ENCODE peak calls at places on chromosome 21, in seven cellular contexts. F is cardiac muscle cell, Y is choroid plexus epithelial cell, C is heart right ventricle, Z is GM06990, P is psoas muscle, W is thoracic aorta. T is an unnamed sample.

GRCh38 chr21:16241500-16241963 is 511.8 kb downstream of the USP25 start:
- DNase-seq in C (no peak), P (no peak), W (no peak), F (peak), Z (no peak), Y (peak), T (peak)

GRCh38 chr21:8994640-8995511 is 1526.5 kb upstream of the TPTE start:
- DNase-seq in P (no peak), Y (no peak), W (no peak), C (no peak), Z (no peak), F (no peak), T (no peak)

GRCh38 chr21:43847301-43847700 is 17.7 kb upstream of the AGPAT3 start:
- DNase-seq in W (no peak), C (no peak), F (no peak), Y (no peak), P (no peak), Z (no peak), T (no peak)

GRCh38 chr21:42299324-42300044 is 15.7 kb downstream of the TFF3 start:
- DNase-seq in P (no peak), W (no peak), C (peak), Z (no peak), F (no peak), Y (no peak), T (no peak)

GRCh38 chr21:36478207-36478701 is 1.7 kb downstream of the CLDN14 start:
- DNase-seq in W (no peak), C (no peak), Y (peak), Z (peak), P (no peak), F (no peak), T (peak)

GRCh38 chr21:29347274-29347681 is 48.6 kb downstream of the BACH1 start:
- DNase-seq in Y (peak), P (no peak), F (no peak), C (no peak), W (no peak), Z (no peak), T (peak)

GRCh38 chr21:36917487-36918158 is 48.8 kb downstream of the HLCS start:
- DNase-seq in Z (no peak), C (peak), P (no peak), Y (peak), W (no peak), F (peak), T (peak)

GRCh38 chr21:25402134-25402957 is 204.9 kb downstream of the MRPL39 start:
- DNase-seq in F (no peak), Z (no peak), Y (no peak), P (no peak), W (no peak), C (no peak), T (no peak)

GRCh38 chr21:31310750-31311149 is 33.3 kb downstream of the TIAM1 start:
- DNase-seq in Y (peak), F (no peak), W (no peak), C (no peak), P (no peak), Z (no peak), T (no peak)

GRCh38 chr21:28639742-28640141 is 352.9 kb downstream of the LTN1 start:
- DNase-seq in C (no peak), P (no peak), F (no peak), W (no peak), Y (peak), Z (no peak), T (peak)

GRCh38 chr21:31034378-31034777 is 3.9 kb downstream of the KRTAP19-8 start:
- DNase-seq in Y (no peak), W (no peak), F (no peak), Z (no peak), C (no peak), P (no peak), T (no peak)

GRCh38 chr21:43278359-43278758 is 109.6 kb downstream of the CRYAA start:
- DNase-seq in Y (no peak), P (peak), F (no peak), C (no peak), Z (no peak), W (no peak), T (no peak)

GRCh38 chr21:16250282-16250681 is 520.5 kb downstream of the USP25 start:
- DNase-seq in P (no peak), Y (no peak), C (no peak), W (no peak), Z (no peak), F (no peak), T (no peak)

GRCh38 chr21:37845535-37845934 is 70.7 kb downstream of the KCNJ6 start:
- DNase-seq in P (no peak), W (no peak), F (no peak), Z (no peak), Y (no peak), C (no peak), T (no peak)

GRCh38 chr21:43778469-43779335 is 2.6 kb upstream of the CSTB start:
- DNase-seq in F (no peak), P (no peak), W (no peak), Z (no peak), Y (peak), C (no peak), T (peak)

GRCh38 chr21:42414928-42415769 is 11.4 kb downstream of the UBASH3A start:
- DNase-seq in F (no peak), C (no peak), W (no peak), Y (peak), P (no peak), Z (peak), T (peak)

GRCh38 chr21:16308269-16308668 is 578.5 kb downstream of the USP25 start:
- DNase-seq in P (no peak), C (no peak), Y (peak), W (no peak), F (no peak), Z (peak), T (peak)

GRCh38 chr21:42695324-42696025 is 42.1 kb downstream of the PDE9A start:
- DNase-seq in W (no peak), P (no peak), Y (peak), Z (no peak), C (peak), F (no peak), T (peak)

GRCh38 chr21:43733529-43734071 is 14.7 kb downstream of the PDXK start:
- DNase-seq in Y (peak), C (no peak), Z (no peak), F (no peak), W (no peak), P (no peak), T (peak)

GRCh38 chr21:37365657-37366487 is 701 bp upstream of the DYRK1A start:
- DNase-seq in Z (peak), W (no peak), Y (peak), F (peak), P (peak), C (peak), T (peak)

GRCh38 chr21:42461185-42461520 is 34.9 kb downstream of the RSPH1 start:
- DNase-seq in Y (no peak), W (no peak), P (no peak), Z (no peak), F (no peak), C (no peak), T (no peak)

GRCh38 chr21:28688381-28688780 is 304.3 kb downstream of the LTN1 start:
- DNase-seq in Y (no peak), W (no peak), F (no peak), P (no peak), C (no peak), Z (no peak), T (peak)

GRCh38 chr21:18529253-18529652 is 125.7 kb upstream of the TMPRSS15 start:
- DNase-seq in Z (no peak), W (no peak), P (no peak), C (no peak), F (no peak), Y (peak), T (peak)

GRCh38 chr21:35940074-35940927 is 120.0 kb downstream of the SETD4 start:
- DNase-seq in P (peak), Y (peak), W (no peak), F (peak), C (peak), Z (no peak), T (peak)

GRCh38 chr21:36992671-36993070 is 13.8 kb upstream of the RIPPLY3 start:
- DNase-seq in C (no peak), Y (no peak), Z (no peak), W (no peak), P (no peak), F (no peak), T (no peak)

GRCh38 chr21:15788847-15789548 is 59.2 kb downstream of the USP25 start:
- DNase-seq in W (no peak), P (no peak), C (no peak), F (no peak), Y (peak), Z (no peak), T (peak)

GRCh38 chr21:35573472-35574389 is 486.6 kb downstream of the SETD4 start:
- DNase-seq in F (no peak), P (no peak), Y (no peak), C (no peak), Z (no peak), W (no peak), T (no peak)

GRCh38 chr21:43815107-43815742 is 25.8 kb downstream of the RRP1 start:
- DNase-seq in C (no peak), W (no peak), Y (no peak), P (peak), Z (no peak), F (no peak), T (no peak)

GRCh38 chr21:25107708-25108107 is 499.6 kb downstream of the MRPL39 start:
- DNase-seq in Y (peak), W (no peak), C (no peak), F (no peak), P (no peak), Z (no peak), T (peak)

GRCh38 chr21:30793581-30794314 is 19.3 kb downstream of the KRTAP8-1 start:
- DNase-seq in F (no peak), Y (no peak), C (no peak), P (no peak), Z (no peak), W (no peak), T (no peak)

GRCh38 chr21:16124397-16125130 is 394.8 kb downstream of the USP25 start:
- DNase-seq in P (no peak), C (no peak), Z (no peak), W (no peak), F (no peak), Y (peak), T (peak)

GRCh38 chr21:36858320-36858957 is 108.0 kb downstream of the HLCS start:
- DNase-seq in Z (no peak), F (no peak), C (no peak), Y (no peak), P (no peak), W (no peak), T (no peak)

GRCh38 chr21:35579520-35580293 is 480.6 kb downstream of the SETD4 start:
- DNase-seq in P (no peak), W (no peak), C (no peak), Z (no peak), F (no peak), Y (no peak), T (peak)

GRCh38 chr21:38333290-38334272 is 76.8 kb downstream of the KCNJ15 start:
- DNase-seq in P (no peak), W (no peak), C (no peak), Y (peak), Z (no peak), F (no peak), T (peak)

GRCh38 chr21:34909492-34910292 is 139.4 kb downstream of the RUNX1 start:
- DNase-seq in P (no peak), Y (no peak), F (no peak), W (no peak), C (no peak), Z (no peak), T (no peak)

GRCh38 chr21:42782723-42783247 is 96.6 kb downstream of the WDR4 start:
- DNase-seq in P (no peak), C (no peak), F (no peak), W (no peak), Z (no peak), Y (no peak), T (no peak)

GRCh38 chr21:43842742-43843141 is 22.3 kb upstream of the AGPAT3 start:
- DNase-seq in C (no peak), Y (peak), P (no peak), W (no peak), F (no peak), Z (no peak), T (no peak)

GRCh38 chr21:35326677-35327076 is 277.6 kb upstream of the RUNX1 start:
- DNase-seq in C (no peak), F (no peak), P (no peak), Y (peak), W (no peak), Z (no peak), T (peak)

GRCh38 chr21:21010228-21010627 is 12.0 kb downstream of the NCAM2 start:
- DNase-seq in F (no peak), W (no peak), P (no peak), Y (no peak), C (no peak), Z (no peak), T (no peak)

GRCh38 chr21:31370893-31371652 is 27.0 kb upstream of the TIAM1 start:
- DNase-seq in C (no peak), Y (peak), Z (no peak), P (no peak), W (no peak), F (no peak), T (peak)

GRCh38 chr21:32412162-32412997 is at the start of gene EVA1C:
- DNase-seq in W (no peak), P (peak), Z (peak), C (peak), Y (peak), F (peak), T (peak)
- H3K4me3 ChIP-seq in W (peak), P (peak), Z (no peak), C (peak), Y (peak), F (peak), T (peak)

GRCh38 chr21:33894736-33895288 is 20.8 kb downstream of the ATP5PO start:
- DNase-seq in Z (peak), P (peak), F (peak), Y (peak), W (peak), C (peak), T (peak)
- H3K4me3 ChIP-seq in Z (no peak), P (peak), F (no peak), Y (peak), W (peak), C (no peak), T (peak)

GRCh38 chr21:44927259-44927586 is 6.5 kb upstream of the ITGB2 start:
- DNase-seq in P (no peak), C (no peak), Z (no peak), W (no peak), Y (no peak), F (no peak), T (no peak)
- H3K4me3 ChIP-seq in P (no peak), C (no peak), Z (peak), W (peak), Y (no peak), F (no peak), T (no peak)

GRCh38 chr21:41290106-41290799 is 26.3 kb upstream of the FAM3B start:
- DNase-seq in F (no peak), Z (no peak), W (no peak), P (no peak), C (no peak), Y (no peak), T (no peak)
- H3K4me3 ChIP-seq in F (no peak), Z (no peak), W (peak), P (no peak), C (no peak), Y (no peak), T (peak)

GRCh38 chr21:45984584-45985095 is 3.1 kb downstream of the COL6A1 start:
- DNase-seq in Y (no peak), P (no peak), Z (no peak), W (no peak), F (no peak), C (no peak), T (no peak)
- H3K4me3 ChIP-seq in Y (no peak), P (peak), Z (no peak), W (peak), F (no peak), C (no peak), T (peak)

GRCh38 chr21:26453258-26453657 is 119.8 kb downstream of the CYYR1 start:
- DNase-seq in C (no peak), P (no peak), Y (no peak), F (no peak), W (no peak), Z (no peak), T (no peak)
- H3K4me3 ChIP-seq in C (no peak), P (no peak), Y (no peak), F (no peak), W (no peak), Z (no peak), T (no peak)

DNA sequence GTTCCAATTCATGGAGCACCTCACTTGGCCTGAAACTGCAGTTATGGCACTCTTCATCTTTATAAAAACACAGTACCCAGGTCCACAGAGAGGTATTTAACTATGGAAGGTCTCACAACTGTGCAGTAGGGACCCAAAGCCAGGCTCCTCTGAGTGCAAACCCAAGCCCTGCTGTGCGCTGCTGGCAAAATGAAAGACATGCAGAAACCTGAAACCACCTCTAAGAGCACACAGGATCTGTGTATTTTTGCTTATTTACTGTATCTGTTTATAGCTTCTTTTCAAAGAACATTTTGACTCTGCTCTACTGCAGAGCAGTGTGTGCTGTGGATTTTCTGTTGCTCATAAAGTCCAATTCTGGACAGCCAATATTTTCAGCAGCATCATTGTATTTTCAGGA is 166.6 kb downstream of the DSCAM start:
- DNase-seq in C (no peak), Z (no peak), F (no peak), P (no peak), Y (no peak), W (no peak), T (no peak)
- H3K4me3 ChIP-seq in C (no peak), Z (no peak), F (no peak), P (no peak), Y (no peak), W (no peak), T (no peak)

GRCh38 chr21:39386899-39387298 is 38.0 kb upstream of the HMGN1 start:
- DNase-seq in Y (no peak), P (no peak), Z (no peak), W (no peak), C (no peak), F (no peak), T (no peak)
- H3K4me3 ChIP-seq in Y (no peak), P (peak), Z (no peak), W (peak), C (no peak), F (no peak), T (no peak)

GRCh38 chr21:14542638-14543037 is 3.5 kb downstream of the SAMSN1 start:
- DNase-seq in Y (no peak), F (no peak), P (no peak), W (no peak), C (no peak), Z (no peak), T (no peak)

GRCh38 chr21:14547834-14548513 is 1.9 kb upstream of the SAMSN1 start:
- DNase-seq in Z (no peak), P (no peak), Y (peak), F (no peak), W (no peak), C (no peak), T (no peak)

GRCh38 chr21:14543983-14544382 is 2.1 kb downstream of the SAMSN1 start:
- DNase-seq in C (no peak), F (no peak), Y (no peak), Z (no peak), W (no peak), P (no peak), T (no peak)

GRCh38 chr21:14548751-14549150 is 2.6 kb upstream of the SAMSN1 start:
- DNase-seq in P (no peak), C (no peak), W (no peak), Y (peak), Z (no peak), F (no peak), T (peak)

GRCh38 chr21:14545906-14546480 is at the start of gene SAMSN1:
- DNase-seq in Y (peak), Z (no peak), C (no peak), W (no peak), F (no peak), P (no peak), T (peak)
- H3K4me3 ChIP-seq in Y (no peak), Z (peak), C (no peak), W (peak), F (no peak), P (peak), T (no peak)